ENCODE peak calls at places on chromosomes 16 and 17, in four cellular contexts. One of them, this sample, is unnamed.

GRCh38 chr16:57470683-57471082 is 8.2 kb downstream of the POLR2C start:
- DNase-seq in GM23248: no peak
- DNase-seq in C1 segment of cervical spinal cord: no peak
- DNase-seq in activated T-cell treated with anti-CD3 and anti-CD28 coated beads, Interleukin-2, amount 50 U/mL, for 72 hours: no peak
- DNase-seq in this sample: no peak

GRCh38 chr17:17988427-17988945 is 15.8 kb downstream of the DRC3 start:
- DNase-seq in activated T-cell treated with anti-CD3 and anti-CD28 coated beads, Interleukin-2, amount 50 U/mL, for 72 hours: no peak
- DNase-seq in GM23248: no peak
- DNase-seq in C1 segment of cervical spinal cord: no peak
- DNase-seq in this sample: no peak

GRCh38 chr17:58789160-58789559 is 33.5 kb downstream of the PPM1E start:
- DNase-seq in GM23248: no peak
- DNase-seq in C1 segment of cervical spinal cord: no peak
- DNase-seq in activated T-cell treated with anti-CD3 and anti-CD28 coated beads, Interleukin-2, amount 50 U/mL, for 72 hours: peak; percentile 3
- DNase-seq in this sample: no peak

GRCh38 chr17:42548070-42548837 is 4.5 kb upstream of the HSD17B1 start:
- DNase-seq in activated T-cell treated with anti-CD3 and anti-CD28 coated beads, Interleukin-2, amount 50 U/mL, for 72 hours: peak; percentile 91
- DNase-seq in GM23248: no peak
- DNase-seq in C1 segment of cervical spinal cord: no peak
- DNase-seq in this sample: peak; percentile 68

GRCh38 chr17:38601539-38602351 is 4.0 kb downstream of the SRCIN1 start:
- DNase-seq in C1 segment of cervical spinal cord: no peak
- DNase-seq in activated T-cell treated with anti-CD3 and anti-CD28 coated beads, Interleukin-2, amount 50 U/mL, for 72 hours: no peak
- DNase-seq in GM23248: no peak
- DNase-seq in this sample: no peak

GRCh38 chr17:19313746-19314651 is 48.5 kb downstream of the B9D1 start:
- DNase-seq in activated T-cell treated with anti-CD3 and anti-CD28 coated beads, Interleukin-2, amount 50 U/mL, for 72 hours: no peak
- DNase-seq in C1 segment of cervical spinal cord: no peak
- DNase-seq in GM23248: no peak
- DNase-seq in this sample: no peak

GRCh38 chr17:67246648-67247415 is 1.8 kb upstream of the HELZ start:
- DNase-seq in C1 segment of cervical spinal cord: no peak
- DNase-seq in GM23248: peak; percentile 36
- DNase-seq in activated T-cell treated with anti-CD3 and anti-CD28 coated beads, Interleukin-2, amount 50 U/mL, for 72 hours: peak; percentile 17
- DNase-seq in this sample: no peak

GRCh38 chr17:40519089-40519775 is 17.8 kb upstream of the TNS4 start:
- DNase-seq in C1 segment of cervical spinal cord: no peak
- DNase-seq in activated T-cell treated with anti-CD3 and anti-CD28 coated beads, Interleukin-2, amount 50 U/mL, for 72 hours: no peak
- DNase-seq in GM23248: no peak
- DNase-seq in this sample: no peak

GRCh38 chr17:44502598-44503079 is 567 bp downstream of the GPATCH8 start:
- DNase-seq in C1 segment of cervical spinal cord: no peak
- DNase-seq in GM23248: peak; percentile 48
- DNase-seq in activated T-cell treated with anti-CD3 and anti-CD28 coated beads, Interleukin-2, amount 50 U/mL, for 72 hours: no peak
- DNase-seq in this sample: no peak

GRCh38 chr17:37674511-37674910 is 31.3 kb upstream of the DDX52 start:
- DNase-seq in C1 segment of cervical spinal cord: no peak
- DNase-seq in activated T-cell treated with anti-CD3 and anti-CD28 coated beads, Interleukin-2, amount 50 U/mL, for 72 hours: no peak
- DNase-seq in GM23248: no peak
- DNase-seq in this sample: no peak

GRCh38 chr16:83728518-83728917 is 79.3 kb upstream of the HSBP1 start:
- DNase-seq in C1 segment of cervical spinal cord: no peak
- DNase-seq in activated T-cell treated with anti-CD3 and anti-CD28 coated beads, Interleukin-2, amount 50 U/mL, for 72 hours: no peak
- DNase-seq in GM23248: no peak
- DNase-seq in this sample: no peak

GRCh38 chr17:42183741-42184711 is 1.2 kb downstream of the HCRT start:
- DNase-seq in C1 segment of cervical spinal cord: no peak
- DNase-seq in activated T-cell treated with anti-CD3 and anti-CD28 coated beads, Interleukin-2, amount 50 U/mL, for 72 hours: peak; percentile 84
- DNase-seq in GM23248: peak; percentile 86
- DNase-seq in this sample: peak; percentile 77

This sample was measured in activated T-helper 2 cell treated with anti-CD3 and anti-CD28 coated beads, Interferon-gamma antibody, Interleukin-2, Interleukin-4, amounts not matched to agents 10 μg/mL and 5 μg/mL and 100 μg/mL, durations not matched to agents 14 hours and 24 hours and 36 hours.